ENCODE peak calls at places on chromosomes 11 and 22, in eight cellular contexts. M is mammary epithelial cell; Z is epithelial cell of esophagus; O is fibroblast of mammary gland; R is IMR-90; S is pancreas; K is CD8-positive, alpha-beta T cell; X is lung. E is an unnamed sample.

GRCh38 chr22:32531955-32532818 is 57.6 kb downstream of the FBXO7 start:
- DNase-seq in Z (peak; percentile 73), O (peak; percentile 95), R (peak; percentile 93), M (peak; percentile 84), S (no peak), X (peak; percentile 70), K (no peak), E (peak; percentile 65)

GRCh38 chr22:49481651-49482399 is 345.8 kb downstream of the BRD1 start:
- DNase-seq in R (no peak), X (no peak), O (no peak), Z (no peak), M (no peak), K (no peak), S (no peak), E (no peak)

GRCh38 chr11:61000426-61000825 is 28.9 kb downstream of the CD6 start:
- DNase-seq in Z (no peak), K (no peak), O (no peak), X (no peak), M (no peak), S (no peak), R (no peak), E (no peak)

GRCh38 chr11:72598901-72599300 is 75.3 kb downstream of the PDE2A start:
- DNase-seq in M (no peak), R (peak; percentile 21), X (no peak), K (no peak), Z (no peak), S (no peak), O (peak; percentile 41), E (peak; percentile 65)

GRCh38 chr22:38467904-38468760 is at the start of gene KDELR3:
- DNase-seq in M (peak; percentile 81), R (peak; percentile 71), X (peak; percentile 56), K (peak; percentile 47), Z (peak; percentile 82), O (peak; percentile 62), S (peak; percentile 84), E (peak; percentile 68)

GRCh38 chr11:102824541-102824940 is 18.9 kb downstream of the MMP3 start:
- DNase-seq in O (peak; percentile 28), R (no peak), X (no peak), S (no peak), K (no peak), Z (peak; percentile 50), M (no peak), E (no peak)

GRCh38 chr11:79082920-79083319 is 357.9 kb downstream of the TENM4 start:
- DNase-seq in R (no peak), M (no peak), Z (no peak), X (no peak), O (no peak), S (no peak), K (no peak), E (no peak)

GRCh38 chr11:125404811-125405481 is 91.1 kb downstream of the FEZ1 start:
- DNase-seq in S (peak; percentile 90), K (peak; percentile 71), R (peak; percentile 47), O (peak; percentile 33), Z (peak; percentile 50), M (peak; percentile 27), X (peak; percentile 67), E (peak; percentile 50)

GRCh38 chr22:39308614-39309363 is 10.6 kb downstream of the RPL3 start:
- DNase-seq in K (no peak), Z (peak; percentile 93), M (peak; percentile 89), O (peak; percentile 90), R (peak; percentile 96), X (peak; percentile 54), S (no peak), E (peak; percentile 93)

GRCh38 chr22:22783505-22783904 is 104.1 kb upstream of the IGLL5 start:
- DNase-seq in K (no peak), X (no peak), R (no peak), Z (no peak), O (no peak), S (no peak), M (no peak), E (no peak)

GRCh38 chr22:45462034-45462655 is 40.5 kb upstream of the FBLN1 start:
- DNase-seq in O (no peak), X (no peak), K (no peak), M (no peak), R (no peak), S (no peak), Z (no peak), E (no peak)
- TF ChIP-seq CTCF in O (no peak), X (no peak), K (no peak), M (no peak), R (no peak), S (no peak), Z (no peak), E (no peak)

GRCh38 chr11:77039491-77040400 is 5.5 kb downstream of the B3GNT6 start:
- DNase-seq in K (no peak), S (peak; percentile 77), M (peak; percentile 41), O (peak; percentile 42), Z (peak; percentile 42), X (no peak), R (peak; percentile 33), E (peak; percentile 56)
- H3K4me3 ChIP-seq in K (no peak overlapping the region), S (peak overlapping the region; percentile 16), M (peak overlapping the region; percentile 17), O (no peak overlapping the region), Z (no peak overlapping the region), X (peak overlapping the region; percentile 20), R (peak overlapping the region; percentile 35), E (peak overlapping the region; percentile 43)

GRCh38 chr11:46513934-46514342 is 79.9 kb downstream of the AMBRA1 start:
- DNase-seq in R (peak; percentile 41), X (no peak), K (no peak), O (peak; percentile 49), Z (peak; percentile 95), M (peak; percentile 83), S (no peak), E (peak; percentile 67)
- TF ChIP-seq CTCF in R (no peak), X (no peak), K (no peak), O (no peak), Z (no peak), M (no peak), S (no peak), E (no peak)

GRCh38 chr11:111603633-111604130 is 1.4 kb downstream of the SIK2 start:
- DNase-seq in M (no peak), O (peak; percentile 33), Z (peak; percentile 5), S (no peak), K (no peak), R (no peak), X (no peak), E (peak; percentile 29)

GRCh38 chr11:111602865-111603632 is 800 bp downstream of the SIK2 start:
- DNase-seq in M (peak; percentile 37), R (peak; percentile 43), K (peak; percentile 21), O (peak; percentile 52), S (peak; percentile 75), Z (peak; percentile 38), X (no peak), E (peak; percentile 41)

GRCh38 chr11:111601979-111602864 is at the start of gene SIK2:
- DNase-seq in Z (peak; percentile 93), M (peak; percentile 94), X (peak; percentile 94), K (peak; percentile 92), O (peak; percentile 92), R (peak; percentile 94), S (peak; percentile 95), E (peak; percentile 98)

GRCh38 chr11:111604392-111605009 is 2.3 kb downstream of the SIK2 start:
- DNase-seq in M (peak; percentile 34), X (no peak), Z (peak; percentile 51), O (peak; percentile 69), K (no peak), S (no peak), R (peak; percentile 45), E (peak; percentile 66)

GRCh38 chr11:111601636-111601978 is 642 bp upstream of the SIK2 start:
- DNase-seq in R (no peak), K (no peak), X (no peak), O (no peak), S (no peak), Z (no peak), M (no peak), E (no peak)
- H3K4me3 ChIP-seq in R (peak overlapping the region; percentile 35), K (peak overlapping the region; percentile 70), X (no peak overlapping the region), O (peak overlapping the region; percentile 49), S (no peak overlapping the region), Z (peak overlapping the region; percentile 43), M (peak overlapping the region; percentile 37), E (peak overlapping the region; percentile 72)

GRCh38 chr11:2190670-2191471 is 19.3 kb upstream of the TH start:
- DNase-seq in O (no peak), K (no peak), M (no peak), R (no peak), X (no peak), S (no peak), Z (no peak), E (no peak)
- TF ChIP-seq CTCF in O (no peak), K (no peak), M (no peak), R (no peak), X (no peak), S (no peak), Z (no peak), E (no peak)